ENCODE peak calls at places on chromosome 2, in four cellular contexts. J, K, M and T are unnamed samples.

GRCh38 chr2:231207734-231208133 is 9.3 kb downstream of the ARMC9 start:
- DNase-seq in J (no peak), K (no peak), M (no peak), T (no peak)

GRCh38 chr2:6896930-6897759 is 19.6 kb downstream of the RSAD2 start:
- DNase-seq in J (peak), K (peak), M (peak), T (peak)

GRCh38 chr2:165852394-165852793 is 58.3 kb upstream of the GALNT3 start:
- DNase-seq in K (no peak), J (no peak), M (no peak), T (no peak)

GRCh38 chr2:134934641-134935040 is 16.0 kb downstream of the CCNT2 start:
- DNase-seq in M (peak), J (no peak), K (no peak), T (no peak)

GRCh38 chr2:157468931-157469708 is 25.2 kb upstream of the CYTIP start:
- DNase-seq in K (no peak), M (peak), J (peak), T (peak)

GRCh38 chr2:1605659-1606400 is 138.5 kb downstream of the PXDN start:
- DNase-seq in M (peak), J (no peak), K (peak), T (no peak)

GRCh38 chr2:8851811-8852560 is 14.6 kb upstream of the KIDINS220 start:
- DNase-seq in M (peak), K (peak), J (no peak), T (no peak)

GRCh38 chr2:234797566-234798250 is 154.1 kb upstream of the SH3BP4 start:
- DNase-seq in J (no peak), M (no peak), K (no peak), T (no peak)

GRCh38 chr2:1950474-1950873 is 206.2 kb upstream of the PXDN start:
- DNase-seq in K (no peak), M (no peak), J (no peak), T (no peak)